ENCODE peak calls at places on chromosomes 2 and 18, in four cellular contexts. J is H1, G is HepG2, I is GM12878. N is an unnamed sample.

GRCh38 chr2:97713296-97714083 is at the start of gene ZAP70:
- DNase-seq in J (no peak), G (peak; percentile 24), I (no peak), N (no peak)

GRCh38 chr2:157842106-157842879 is 33.8 kb downstream of the ACVR1 start:
- DNase-seq in G (no peak), I (no peak), J (no peak), N (no peak)

GRCh38 chr2:46917628-46918027 is 2.0 kb upstream of the MCFD2 start:
- DNase-seq in G (no peak), J (no peak), I (peak; percentile 59), N (no peak)

GRCh38 chr18:74290831-74291770 is 662 bp downstream of the CYB5A start:
- DNase-seq in I (no peak), G (peak; percentile 34), J (peak; percentile 77), N (peak; percentile 39)

GRCh38 chr18:51727780-51728179 is 530.3 kb upstream of the MEX3C start:
- DNase-seq in I (no peak), J (no peak), G (no peak), N (no peak)

GRCh38 chr2:235706496-235706895 is 212.7 kb downstream of the AGAP1 start:
- DNase-seq in J (no peak), G (no peak), I (no peak), N (no peak)

GRCh38 chr2:239319261-239319661 is 81.6 kb downstream of the HDAC4 start:
- DNase-seq in I (no peak), G (no peak), J (peak; percentile 42), N (no peak)

GRCh38 chr2:71552861-71553301 is 99.5 kb downstream of the DYSF start:
- DNase-seq in G (no peak), I (no peak), J (no peak), N (no peak)

GRCh38 chr2:162258686-162259085 is 15.4 kb upstream of the FAP start:
- DNase-seq in I (no peak), J (no peak), G (no peak), N (no peak)

GRCh38 chr2:202373490-202373889 is 2.6 kb upstream of the BMPR2 start:
- DNase-seq in I (no peak), J (peak; percentile 44), G (no peak), N (no peak)

GRCh38 chr2:234001380-234001993 is 49.0 kb upstream of the SPP2 start:
- DNase-seq in J (peak; percentile 22), I (no peak), G (no peak), N (no peak)

GRCh38 chr2:144999040-144999875 is 479.3 kb upstream of the ZEB2 start:
- DNase-seq in J (no peak), G (no peak), I (no peak), N (no peak)

GRCh38 chr18:62339106-62339988 is 14.2 kb downstream of the TNFRSF11A start:
- DNase-seq in J (peak; percentile 53), G (no peak), I (no peak), N (peak; percentile 39)

GRCh38 chr2:12330916-12331315 is 385.8 kb upstream of the TRIB2 start:
- DNase-seq in I (no peak), G (no peak), J (no peak), N (no peak)

GRCh38 chr18:47658498-47658897 is 272.0 kb downstream of the SMAD2 start:
- DNase-seq in G (no peak), J (no peak), I (no peak), N (no peak)

GRCh38 chr18:7633171-7633570 is 66.1 kb downstream of the PTPRM start:
- DNase-seq in J (no peak), G (no peak), I (no peak), N (no peak)

GRCh38 chr18:58394607-58395425 is 234.1 kb downstream of the ALPK2 start:
- DNase-seq in J (no peak), G (no peak), I (no peak), N (no peak)

GRCh38 chr2:63661076-63661475 is 72.3 kb downstream of the MDH1 start:
- DNase-seq in G (no peak), J (no peak), I (no peak), N (no peak)

GRCh38 chr2:135792401-135793152 is 44.4 kb downstream of the LCT start:
- DNase-seq in G (no peak), J (no peak), I (peak; percentile 51), N (no peak)

GRCh38 chr2:1481406-1482252 is 68.4 kb downstream of the TPO start:
- DNase-seq in J (no peak), G (no peak), I (no peak), N (no peak)

GRCh38 chr2:39696072-39696471 is 30.4 kb downstream of the TMEM178A start:
- DNase-seq in J (no peak), G (peak; percentile 15), I (no peak), N (no peak)

GRCh38 chr2:65294701-65295100 is 67.1 kb downstream of the ACTR2 start:
- DNase-seq in I (no peak), J (no peak), G (no peak), N (no peak)

GRCh38 chr2:128366746-128367511 is 48.3 kb upstream of the HS6ST1 start:
- DNase-seq in I (no peak), J (no peak), G (no peak), N (no peak)
- TF ChIP-seq CEBPB in I (no peak), J (no peak), G (no peak), N (no peak)

GRCh38 chr2:118748245-118748885 is 99.1 kb downstream of the EN1 start:
- DNase-seq in I (no peak), J (no peak), G (no peak), N (no peak)
- TF ChIP-seq JUND in I (no peak), J (no peak), G (no peak), N (no peak)

GRCh38 chr2:172404824-172405223 is 22.6 kb upstream of the ITGA6 start:
- DNase-seq in I (no peak), G (no peak), J (no peak), N (no peak)
- TF ChIP-seq MAX in I (no peak), G (no peak), J (no peak), N (no peak)

DNA sequence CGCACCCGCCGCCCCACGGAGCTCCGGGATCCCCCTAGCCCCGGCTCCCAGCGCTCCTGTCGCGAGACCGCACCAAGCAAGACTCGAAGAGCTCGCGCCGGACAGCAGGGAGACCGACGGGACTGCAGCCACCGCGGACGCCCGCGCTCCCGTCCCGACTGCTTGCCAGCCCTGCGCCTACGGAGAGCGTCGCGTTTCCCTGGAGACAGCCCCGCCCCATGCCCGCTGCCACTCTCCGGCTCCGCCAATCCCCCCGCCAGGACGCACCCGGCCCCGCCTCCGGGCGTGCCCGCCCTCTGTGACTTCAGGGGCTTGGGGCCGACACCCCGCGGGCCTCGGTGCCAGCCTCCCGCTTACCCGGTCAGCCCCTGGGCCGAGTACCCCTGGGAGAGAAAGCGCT is at the start of gene ANKMY1:
- DNase-seq in J (peak; percentile 93), G (no peak), I (no peak), N (no peak)
- TF ChIP-seq CEBPB in J (no peak), G (no peak), I (no peak), N (no peak)

DNA sequence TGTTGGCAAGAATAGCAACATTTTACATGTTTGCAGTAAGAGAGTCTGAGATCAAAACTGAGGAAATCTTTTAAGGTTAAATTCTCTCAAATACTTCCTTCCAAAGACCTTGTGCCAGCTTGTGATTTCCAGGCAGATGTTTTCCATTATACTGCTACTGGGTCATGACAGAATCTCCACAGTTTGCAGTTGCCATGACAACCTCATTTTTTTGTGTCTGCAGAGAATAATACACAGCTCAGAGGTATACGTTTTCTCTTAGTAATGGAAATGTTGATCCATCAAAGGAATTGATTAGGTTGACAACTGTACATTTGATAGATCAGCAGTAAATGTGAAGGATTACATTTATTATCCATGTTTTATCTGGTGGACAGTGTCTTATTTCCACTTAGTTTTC is 29.1 kb upstream of the CSRNP3 start:
- DNase-seq in G (no peak), I (no peak), J (no peak), N (no peak)
- TF ChIP-seq JUND in G (no peak), I (no peak), J (no peak), N (no peak)